ENCODE peak calls at places on chromosomes 7 and 10, in five cellular contexts. N is CD4-positive, alpha-beta memory T cell; C is B cell; D is uterus; V is LoVo. A is an unnamed sample.

GRCh38 chr10:42150428-42151061 is 487.8 kb downstream of the ZNF33B start:
- DNase-seq in V (no peak), N (no peak), C (no peak), D (no peak), A (no peak)

GRCh38 chr7:13042605-13043236 is 355.3 kb downstream of the ARL4A start:
- DNase-seq in C (no peak), N (no peak), V (no peak), D (no peak), A (peak)

GRCh38 chr7:147498081-147498480 is 1092.5 kb upstream of the C7orf33 start:
- DNase-seq in D (no peak), V (no peak), N (no peak), C (no peak), A (no peak)

GRCh38 chr7:141945356-141945755 is 1.4 kb downstream of the CLEC5A start:
- DNase-seq in C (no peak), N (no peak), D (no peak), V (no peak), A (no peak)

GRCh38 chr10:125782661-125783060 is 7.0 kb upstream of the MMP21 start:
- DNase-seq in V (no peak), D (no peak), C (no peak), N (no peak), A (no peak)

GRCh38 chr10:8174762-8175161 is 120.3 kb downstream of the GATA3 start:
- DNase-seq in V (no peak), D (no peak), C (no peak), N (no peak), A (no peak)

GRCh38 chr7:131897016-131897789 is 340.8 kb upstream of the PODXL start:
- DNase-seq in V (no peak), D (no peak), C (no peak), N (no peak), A (no peak)

GRCh38 chr10:110509560-110509959 is 11.9 kb downstream of the DUSP5 start:
- DNase-seq in D (no peak), V (no peak), C (no peak), N (no peak), A (no peak)

GRCh38 chr7:26147030-26147429 is 5.0 kb upstream of the NFE2L3 start:
- DNase-seq in D (no peak), C (no peak), N (no peak), V (no peak), A (no peak)

GRCh38 chr10:71753091-71753959 is 20.0 kb downstream of the VSIR start:
- DNase-seq in V (no peak), D (no peak), C (no peak), N (no peak), A (no peak)

GRCh38 chr7:44962483-44963251 is 16.1 kb downstream of the MYO1G start:
- DNase-seq in D (no peak), N (no peak), V (no peak), C (no peak), A (peak)

GRCh38 chr7:32515890-32516550 is 20.7 kb downstream of the AVL9 start:
- DNase-seq in C (no peak), V (peak), D (no peak), N (no peak), A (no peak)

GRCh38 chr7:131225619-131226101 is 102.0 kb upstream of the MKLN1 start:
- DNase-seq in N (no peak), D (peak), C (no peak), V (peak), A (no peak)